ENCODE peak calls at places on chromosomes 2 and 18, in four cellular contexts. E is MM.1S, T is IMR-90, C is spleen. J is an unnamed sample.
A peak's percentile ranks its signal among the peaks of the same experiment; 100 is the strongest.

GRCh38 chr2:185147361-185147760 is 549.0 kb downstream of the ZNF804A start:
- DNase-seq in E (no peak), T (no peak), C (no peak), J (no peak)

GRCh38 chr2:71614976-71615768 is 161.8 kb downstream of the DYSF start:
- DNase-seq in E (no peak), T (peak; percentile 8), C (no peak), J (peak; percentile 92)

GRCh38 chr18:44592639-44593038 is 88.0 kb upstream of the SETBP1 start:
- DNase-seq in E (no peak), T (peak; percentile 70), C (no peak), J (no peak)

GRCh38 chr18:44033144-44033543 is 647.5 kb upstream of the SETBP1 start:
- DNase-seq in E (no peak), T (no peak), C (no peak), J (no peak)

GRCh38 chr2:88575630-88576029 is 51.6 kb downstream of the EIF2AK3 start:
- DNase-seq in E (no peak), T (no peak), C (no peak), J (no peak)

GRCh38 chr2:98654702-98655488 is 46.5 kb downstream of the UNC50 start:
- DNase-seq in E (no peak), T (no peak), C (no peak), J (no peak)

GRCh38 chr2:163734401-163734800 is 1.4 kb downstream of the FIGN start:
- DNase-seq in E (no peak), T (no peak), C (no peak), J (no peak)

GRCh38 chr18:8359481-8359880 is 249.8 kb upstream of the RAB12 start:
- DNase-seq in E (no peak), T (no peak), C (no peak), J (no peak)

GRCh38 chr2:27089111-27089954 is 2.8 kb downstream of the KHK start:
- DNase-seq in E (no peak), T (no peak), C (no peak), J (no peak)

GRCh38 chr2:141331127-141331526 is 799.7 kb downstream of the LRP1B start:
- DNase-seq in E (no peak), T (peak; percentile 86), C (no peak), J (no peak)

GRCh38 chr18:26057208-26057821 is 33.1 kb downstream of the SS18 start:
- DNase-seq in E (no peak), T (peak; percentile 65), C (no peak), J (no peak)

GRCh38 chr18:7898181-7898580 is 331.1 kb downstream of the PTPRM start:
- DNase-seq in E (no peak), T (no peak), C (no peak), J (no peak)

GRCh38 chr2:78309460-78309859 is 716.0 kb upstream of the REG3G start:
- DNase-seq in E (no peak), T (no peak), C (no peak), J (no peak)

GRCh38 chr2:216320852-216321251 is 51.4 kb downstream of the MARCHF4 start:
- DNase-seq in E (no peak), T (peak; percentile 36), C (no peak), J (no peak)

GRCh38 chr18:49548266-49548665 is 13.6 kb upstream of the LIPG start:
- DNase-seq in E (no peak), T (peak; percentile 62), C (no peak), J (no peak)

GRCh38 chr2:32423536-32423935 is 66.7 kb downstream of the BIRC6 start:
- DNase-seq in E (no peak), T (no peak), C (no peak), J (no peak)

GRCh38 chr2:74867841-74868658 is 34.1 kb downstream of the HK2 start:
- DNase-seq in E (no peak), T (peak; percentile 88), C (no peak), J (no peak)

GRCh38 chr2:221397179-221397578 is 174.9 kb downstream of the EPHA4 start:
- DNase-seq in E (no peak), T (peak; percentile 7), C (no peak), J (no peak)

GRCh38 chr2:122734756-122735155 is 979.3 kb downstream of the TSN start:
- DNase-seq in E (no peak), T (no peak), C (no peak), J (no peak)

GRCh38 chr2:109128466-109129355 is at the start of gene SH3RF3:
- DNase-seq in E (peak; percentile 52), T (peak; percentile 53), C (peak; percentile 89), J (no peak)

GRCh38 chr2:102621630-102622029 is 2.3 kb downstream of the SLC9A2 start:
- DNase-seq in E (no peak), T (no peak), C (no peak), J (no peak)

GRCh38 chr2:102620367-102620766 is 1.0 kb downstream of the SLC9A2 start:
- DNase-seq in E (no peak), T (no peak), C (no peak), J (no peak)

GRCh38 chr2:102619414-102620319 is at the start of gene SLC9A2:
- DNase-seq in E (peak; percentile 26), T (no peak), C (no peak), J (no peak)

GRCh38 chr2:102618452-102619413 is 620 bp upstream of the SLC9A2 start:
- DNase-seq in E (no peak), T (no peak), C (peak; percentile 75), J (no peak)

GRCh38 chr2:102615620-102616436 is 3.5 kb upstream of the SLC9A2 start:
- DNase-seq in E (peak; percentile 72), T (peak; percentile 57), C (peak; percentile 88), J (no peak)
- TF ChIP-seq CTCF in E (peak; percentile 87), T (peak; percentile 91), C (peak; percentile 73), J (peak; percentile 77)

GRCh38 chr18:79889569-79889968 is 61.9 kb downstream of the SLC66A2 start:
- DNase-seq in E (no peak), T (no peak), C (no peak), J (peak; percentile 40)
- H3K9me3 ChIP-seq in E (no peaks in the 10 kb centered on the region), T (peaks cover 33% of the 10 kb centered on the region), C (peaks cover 77% of the 10 kb centered on the region), J (no peaks in the 10 kb centered on the region)

GRCh38 chr2:238381341-238382130 is 45.2 kb upstream of the ASB1 start:
- DNase-seq in E (no peak), T (no peak), C (peak; percentile 80), J (no peak)
- TF ChIP-seq CTCF in E (no peak), T (no peak), C (no peak), J (no peak)

DNA sequence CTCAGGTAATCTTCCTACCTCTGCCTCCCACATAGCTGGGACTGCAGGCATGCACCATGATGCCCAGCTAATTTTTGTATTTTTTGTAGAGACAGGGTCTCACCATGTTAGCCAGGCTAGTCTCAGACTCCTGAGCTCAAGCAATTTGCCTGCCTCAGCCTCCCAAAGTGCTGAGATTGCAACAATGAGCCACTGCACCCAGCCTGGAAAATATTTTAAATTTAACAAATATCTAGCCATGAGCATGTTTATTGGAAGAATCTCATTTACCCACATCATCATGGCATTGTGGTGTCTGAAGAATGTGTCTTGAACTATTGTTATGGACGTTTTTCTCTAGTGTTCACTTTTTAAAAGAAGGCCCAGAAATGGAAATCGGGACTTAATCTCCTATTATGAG is 231.8 kb downstream of the MBD5 start:
- DNase-seq in E (no peak), T (no peak), C (no peak), J (no peak)
- H3K9me3 ChIP-seq in E (no peaks in the 10 kb centered on the region), T (no peaks in the 10 kb centered on the region), C (peaks cover 33% of the 10 kb centered on the region), J (no peaks in the 10 kb centered on the region)

DNA sequence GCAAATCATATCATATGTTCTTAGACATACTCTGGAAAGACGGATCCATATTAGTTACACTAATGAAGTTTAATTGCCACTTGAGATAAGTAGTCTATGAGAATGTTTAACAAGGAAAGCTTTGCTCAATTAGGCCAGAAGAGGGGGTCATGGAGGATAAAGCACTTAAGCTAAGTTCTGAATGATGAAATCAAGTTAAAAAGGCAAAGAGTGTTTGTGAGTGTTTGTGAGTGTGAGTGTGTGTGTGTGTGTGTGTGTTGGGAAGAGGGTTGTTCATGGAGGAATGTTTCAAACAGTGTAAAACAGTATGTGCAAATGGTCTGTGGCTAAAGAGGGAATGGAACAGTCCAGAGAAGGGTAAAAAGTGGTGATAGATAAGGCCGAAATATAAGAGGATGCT is 360.9 kb downstream of the ERBB4 start:
- DNase-seq in E (no peak), T (peak; percentile 0), C (no peak), J (no peak)
- TF ChIP-seq CTCF in E (peak; percentile 12), T (no peak), C (no peak), J (no peak)

DNA sequence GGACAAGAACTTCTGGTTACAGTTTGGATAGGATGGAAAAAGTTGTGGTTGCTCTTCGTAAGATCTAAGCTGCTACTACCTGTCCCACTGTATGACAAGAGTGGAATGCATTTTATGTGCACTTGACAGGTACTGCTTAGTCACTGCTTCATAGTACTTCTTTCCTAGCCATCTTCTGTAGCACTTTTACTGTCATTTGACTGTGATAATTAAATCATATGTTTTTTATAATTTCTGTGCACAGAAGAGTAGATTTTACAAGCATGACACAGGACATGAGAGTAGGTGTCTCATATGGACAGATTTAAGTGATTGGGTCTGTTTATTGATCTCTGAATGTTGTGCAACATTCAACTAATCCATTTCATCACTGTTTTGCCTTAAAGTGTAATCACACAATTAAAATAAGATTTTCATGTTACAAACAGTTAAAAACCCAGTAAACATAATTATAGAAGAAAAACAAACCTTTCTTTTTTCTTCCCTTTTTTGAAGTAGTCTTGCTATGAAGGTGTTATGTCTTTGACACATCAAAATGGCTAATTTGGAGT is 2.9 kb downstream of the SPATS2L start:
- DNase-seq in E (no peak), T (no peak), C (no peak), J (no peak)
- H3K9me3 ChIP-seq in E (no peaks in the 10 kb centered on the region), T (no peaks in the 10 kb centered on the region), C (no peaks in the 10 kb centered on the region), J (no peaks in the 10 kb centered on the region)

DNA sequence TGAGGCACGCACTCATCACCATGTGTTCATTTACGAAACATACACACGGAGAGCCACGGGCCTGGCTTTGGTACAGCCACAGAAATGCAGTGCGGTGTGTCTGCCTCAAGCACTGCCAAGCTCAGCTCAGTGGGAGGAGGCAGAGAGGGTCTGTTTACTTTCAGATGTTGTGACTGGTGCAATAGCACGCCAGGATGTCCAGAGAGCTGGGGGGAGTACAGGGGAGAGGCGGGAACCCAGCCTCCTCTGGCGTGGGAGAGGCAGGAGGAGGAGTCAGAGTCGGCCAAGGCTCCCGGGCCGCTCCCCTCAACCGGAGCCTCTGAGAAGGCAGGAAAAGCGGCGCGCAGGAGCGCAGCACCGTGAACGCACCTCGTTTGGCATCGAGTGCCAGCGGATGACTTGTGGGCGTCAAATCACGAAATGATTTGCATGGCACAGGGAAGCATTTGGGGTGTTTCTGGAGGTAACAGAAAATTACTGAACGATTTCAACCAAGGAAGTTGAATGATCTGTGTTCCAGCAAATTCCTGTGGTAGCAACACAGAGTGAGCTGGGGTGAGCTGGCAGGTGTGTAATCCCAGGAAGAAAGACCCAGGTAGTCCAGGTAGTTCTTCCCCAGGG is 143.0 kb downstream of the ZNF516 start:
- DNase-seq in E (no peak), T (peak; percentile 92), C (no peak), J (no peak)
- TF ChIP-seq CTCF in E (no peak), T (no peak), C (no peak), J (no peak)

GRCh38 chr2:183825710-183826109 is 701.5 kb downstream of the NUP35 start:
- DNase-seq in E (no peak), T (no peak), C (no peak), J (no peak)
- H3K9me3 ChIP-seq in E (no peaks in the 10 kb centered on the region), T (peaks cover 8% of the 10 kb centered on the region), C (peaks cover 31% of the 10 kb centered on the region), J (peaks cover 30% of the 10 kb centered on the region)

J was measured in right atrium auricular region.